ENCODE peak calls at places on chromosomes 4 and X, in six cellular contexts. O is uterus, X is transverse colon, Y is IMR-90, K is GM23338, B is heart right ventricle. S is an unnamed sample. For H3K27me3 and H3K4me1, the result is how much of the 10 kb centered on the place peaks cover.

GRCh38 chr4:76204936-76205335 is 8.7 kb downstream of the SCARB2 start:
- DNase-seq in X (no peak), B (no peak), K (no peak), O (no peak), Y (no peak), S (no peak)

GRCh38 chrX:64975491-64975890 is 759 bp downstream of the ZC4H2 start:
- DNase-seq in B (peak), X (peak), O (peak), Y (no peak), K (peak), S (peak)

GRCh38 chrX:155216940-155217450 is 735 bp downstream of the VBP1 start:
- DNase-seq in X (no peak), B (no peak), Y (peak), O (no peak), K (peak), S (no peak)

GRCh38 chr4:11976726-11977263 is 548.1 kb upstream of the HS3ST1 start:
- DNase-seq in X (no peak), O (no peak), B (no peak), Y (no peak), K (no peak), S (no peak)

GRCh38 chrX:148871422-148872152 is 371.2 kb downstream of the AFF2 start:
- DNase-seq in X (no peak), B (peak), Y (peak), O (no peak), K (no peak), S (no peak)

GRCh38 chr4:175330652-175331051 is 412.5 kb downstream of the ADAM29 start:
- DNase-seq in O (no peak), X (no peak), K (no peak), B (no peak), Y (peak), S (no peak)

GRCh38 chrX:134623293-134624045 is 34.8 kb downstream of the PLAC1 start:
- DNase-seq in O (no peak), B (no peak), Y (peak), X (no peak), K (no peak), S (no peak)

GRCh38 chrX:794311-794710 is 163.7 kb downstream of the SHOX start:
- DNase-seq in K (no peak), B (no peak), X (no peak), O (no peak), Y (no peak), S (no peak)

GRCh38 chrX:124862304-124862703 is 457.4 kb upstream of the TEX13C start:
- DNase-seq in B (no peak), X (no peak), O (no peak), K (no peak), Y (no peak), S (no peak)

GRCh38 chr4:148152868-148153630 is 289.2 kb downstream of the NR3C2 start:
- DNase-seq in X (no peak), B (no peak), Y (no peak), K (no peak), O (no peak), S (no peak)

GRCh38 chr4:143336828-143337599 is at the start of gene GAB1:
- DNase-seq in B (peak), O (peak), X (peak), K (peak), Y (peak), S (peak)

DNA sequence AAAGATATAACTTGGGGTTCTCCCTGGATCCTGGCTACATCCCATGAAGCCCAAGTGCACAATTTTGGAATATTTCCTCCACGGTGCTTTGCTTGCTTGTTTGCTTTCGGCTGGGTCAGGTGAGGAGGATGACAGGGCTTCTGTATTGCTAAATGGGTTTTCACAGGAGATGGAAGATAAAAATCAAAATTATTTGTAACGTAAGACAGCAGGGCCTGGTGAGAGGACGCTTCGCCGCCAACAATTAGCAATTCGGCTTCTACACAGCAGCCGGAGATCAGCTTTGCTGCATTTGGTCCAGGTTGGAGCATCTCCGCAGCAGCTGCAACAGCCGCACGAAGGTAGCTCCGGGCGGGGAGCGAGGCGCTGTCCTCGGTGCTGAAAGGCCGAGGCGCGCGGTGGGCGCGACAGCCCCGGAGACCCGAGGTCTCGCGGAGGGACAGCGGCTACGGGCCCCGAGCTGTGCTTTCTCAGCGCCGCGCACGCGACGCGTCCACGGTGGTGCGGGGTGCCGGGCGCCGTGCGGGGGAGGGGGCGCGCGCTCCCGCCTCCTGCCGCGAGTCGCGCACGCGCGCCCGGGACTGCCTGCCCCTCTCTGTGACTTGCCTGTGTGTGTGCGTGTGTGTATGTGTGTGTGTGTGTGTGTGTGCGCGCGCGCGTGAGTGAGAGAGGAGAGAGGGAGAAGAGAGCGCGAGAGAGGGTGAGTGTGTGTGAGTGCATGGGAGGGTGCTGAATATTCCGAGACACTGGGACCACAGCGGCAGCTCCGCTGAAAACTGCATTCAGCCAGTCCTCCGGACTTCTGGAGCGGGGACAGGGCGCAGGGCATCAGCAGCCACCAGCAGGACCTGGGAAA is at the start of gene GRIA2:
- DNase-seq in K (peak), B (peak), Y (peak), O (peak), X (no peak), S (peak)
- H3K27me3 ChIP-seq in K (half or more), B (half or more), Y (under half), O (under half), X (half or more), S (under half)

GRCh38 chr4:98573791-98574190 is 84.6 kb downstream of the TSPAN5 start:
- DNase-seq in B (no peak), O (no peak), Y (no peak), K (no peak), X (no peak), S (no peak)

GRCh38 chr4:98581126-98581525 is 77.3 kb downstream of the TSPAN5 start:
- DNase-seq in X (no peak), K (no peak), O (no peak), Y (no peak), B (no peak), S (no peak)

GRCh38 chr4:98574816-98575215 is 83.6 kb downstream of the TSPAN5 start:
- DNase-seq in K (no peak), B (no peak), Y (no peak), X (no peak), O (no peak), S (no peak)

GRCh38 chr4:98572697-98573096 is 85.7 kb downstream of the TSPAN5 start:
- DNase-seq in X (no peak), K (no peak), O (no peak), B (no peak), Y (no peak), S (no peak)

DNA sequence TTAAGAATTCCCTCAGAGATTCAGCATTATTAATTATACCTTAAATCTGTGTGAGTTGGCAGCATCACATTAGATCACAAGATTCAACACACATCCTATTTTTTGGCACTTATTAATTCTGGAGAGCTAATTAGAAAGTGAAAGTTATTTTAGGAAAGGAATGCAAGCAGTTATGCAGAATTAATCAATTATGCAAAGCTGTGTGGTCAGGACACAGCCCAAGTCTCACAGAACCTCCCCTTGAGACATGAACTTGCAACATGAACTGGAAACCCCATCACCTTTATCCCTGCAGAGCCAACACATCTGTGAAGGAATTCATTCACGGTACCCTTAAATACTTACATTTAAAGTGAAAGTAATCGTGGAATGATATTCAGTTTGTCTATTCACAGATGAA is 80.5 kb downstream of the TSPAN5 start:
- DNase-seq in X (no peak), O (no peak), Y (no peak), B (no peak), K (no peak), S (no peak)
- H3K4me1 ChIP-seq in X (under half), O (under half), Y (under half), B (under half), K (under half), S (under half)

GRCh38 chrX:151365579-151365978 is 31.4 kb upstream of the VMA21 start:
- DNase-seq in B (no peak), X (no peak), Y (no peak), O (no peak), K (no peak), S (no peak)

GRCh38 chrX:151359341-151359740 is 37.7 kb upstream of the VMA21 start:
- DNase-seq in X (no peak), B (no peak), O (no peak), K (peak), Y (no peak), S (no peak)

GRCh38 chrX:151363316-151363715 is 33.7 kb upstream of the VMA21 start:
- DNase-seq in Y (no peak), B (no peak), X (no peak), O (no peak), K (no peak), S (no peak)

DNA sequence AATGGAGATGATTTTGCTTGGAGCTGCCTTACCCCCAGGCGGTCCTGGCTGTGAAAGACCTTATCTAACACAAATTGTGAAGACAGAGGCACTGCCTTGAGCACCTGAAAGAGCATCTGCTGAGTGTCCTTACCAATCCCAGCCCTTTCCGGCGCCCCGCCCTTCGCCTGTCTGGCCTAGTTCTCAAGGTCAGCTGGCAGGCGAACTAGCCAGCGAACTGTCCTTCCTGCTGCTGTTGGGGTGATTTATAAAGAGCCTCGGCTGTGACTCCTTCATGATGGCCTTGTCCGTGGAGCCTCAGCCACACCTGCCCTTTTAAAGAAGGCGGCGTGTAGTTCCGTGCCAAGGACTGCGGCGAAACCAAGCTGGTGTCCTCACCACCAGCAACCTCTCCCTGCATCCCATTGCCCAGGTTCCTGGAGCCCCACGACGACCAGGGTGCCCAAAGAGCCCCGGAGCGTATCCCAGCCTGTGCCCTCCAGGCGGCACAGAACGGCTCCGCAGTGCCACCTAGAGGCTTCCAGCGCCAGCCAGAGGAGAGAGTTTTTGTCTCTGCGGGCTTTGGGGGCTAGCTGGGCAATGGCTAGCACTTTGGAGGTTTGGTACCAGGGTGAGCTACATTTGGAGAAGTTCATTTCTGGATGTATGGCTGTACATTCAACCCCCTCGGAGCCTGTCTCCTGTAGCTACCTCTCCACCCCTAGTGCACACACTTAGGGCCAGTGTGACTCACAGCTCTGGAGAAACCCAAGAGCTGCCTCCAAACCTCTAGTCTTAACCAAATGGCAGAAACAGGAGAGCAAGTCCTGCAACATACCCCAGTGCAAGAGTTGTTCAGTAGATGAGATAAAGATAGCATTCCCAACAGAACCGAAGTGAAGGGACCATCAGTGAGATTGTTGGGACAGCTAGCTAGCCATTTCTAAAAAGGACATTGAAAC is 36.8 kb upstream of the VMA21 start:
- DNase-seq in O (peak), X (no peak), Y (no peak), K (peak), B (peak), S (peak)
- TF ChIP-seq CTCF in O (no peak), X (peak), Y (peak), K (peak), B (peak), S (peak)

DNA sequence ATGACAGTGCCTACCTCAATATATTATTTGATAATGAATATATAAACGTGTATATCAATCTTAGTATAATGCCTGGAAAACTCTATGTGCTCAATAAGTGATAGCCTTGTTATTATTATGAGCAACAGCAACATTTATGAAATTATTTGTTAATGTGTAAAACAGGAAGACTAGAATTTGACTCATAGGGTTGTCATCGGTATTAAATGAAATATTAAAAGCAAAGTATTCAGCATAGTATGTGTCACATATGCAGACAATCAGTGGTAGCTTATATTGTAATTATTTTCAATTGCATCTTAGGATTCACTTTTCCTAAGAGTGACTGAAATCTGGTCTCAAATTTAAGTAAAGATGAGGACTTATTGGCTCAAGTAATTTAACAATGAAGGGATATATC is 24.6 kb downstream of the SPANXD start:
- DNase-seq in O (no peak), X (no peak), Y (no peak), B (no peak), K (no peak), S (no peak)
- H3K27me3 ChIP-seq in O (under half), X (under half), Y (under half), B (under half), K (under half), S (under half)

DNA sequence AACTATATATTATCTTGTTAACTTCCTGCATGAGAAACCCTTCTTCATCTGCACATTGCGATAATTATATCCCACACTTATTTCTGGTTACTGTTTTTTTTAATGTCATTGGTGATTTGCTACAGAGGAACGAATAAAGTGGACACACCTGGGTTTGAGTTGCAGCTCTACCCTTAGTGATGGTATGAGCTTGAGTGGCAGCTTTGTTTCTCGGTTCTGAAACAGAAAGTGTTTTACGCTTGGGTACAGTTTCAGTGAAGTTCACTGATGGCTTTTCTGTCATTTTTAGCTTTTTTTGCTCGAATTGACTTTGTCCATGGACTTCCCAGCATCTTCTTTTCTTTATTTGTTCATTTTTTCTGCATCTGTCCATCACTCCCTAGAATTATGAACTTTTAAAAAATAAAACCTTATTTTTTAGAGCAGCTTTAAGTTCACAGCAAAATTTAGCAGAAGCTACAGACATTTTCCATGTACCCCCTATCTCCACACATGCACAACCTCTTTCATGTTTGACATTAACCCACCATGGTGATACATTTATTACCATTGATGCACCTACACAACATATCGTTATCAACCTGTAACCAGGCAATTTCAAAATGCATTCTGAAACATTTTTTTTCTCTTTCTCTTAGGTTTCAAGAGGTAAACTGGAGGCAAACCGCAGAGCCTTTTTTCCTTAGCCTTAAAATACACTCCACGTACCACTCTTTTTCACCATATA is 1041.6 kb upstream of the PRKX start:
- DNase-seq in O (no peak), K (no peak), X (no peak), Y (no peak), B (no peak), S (no peak)
- H3K4me1 ChIP-seq in O (under half), K (under half), X (under half), Y (under half), B (under half), S (under half)

S was measured in adrenal gland.